ENCODE peak calls at places on chromosomes 6 and 20, in seven cellular contexts. N is psoas muscle; D is hypothalamus; Z is posterior vena cava; Q is NCI-H1694 treated with DMSO at 0.1 percent for 48 hours; H is activated CD8-positive, alpha-beta memory T cell treated with anti-CD3 and anti-CD28 coated beads, Interleukin-2, amount 50 U/mL, for 4 hours; J is H54. P is an unnamed sample.

GRCh38 chr20:42531675-42531985 is 658.1 kb downstream of the PTPRT start:
- DNase-seq in N (no peak), Z (no peak), Q (no peak), J (no peak), H (no peak), D (no peak), P (no peak)

GRCh38 chr6:21595951-21596378 is 2.4 kb downstream of the SOX4 start:
- DNase-seq in Q (no peak), D (no peak), N (peak), J (no peak), Z (no peak), H (no peak), P (no peak)

GRCh38 chr6:170075659-170076223 is 215.1 kb downstream of the DLL1 start:
- DNase-seq in Z (peak), N (no peak), D (no peak), H (no peak), J (no peak), Q (no peak), P (no peak)

GRCh38 chr20:10492065-10492464 is 57.0 kb downstream of the SLX4IP start:
- DNase-seq in N (no peak), J (no peak), H (no peak), Z (no peak), D (no peak), Q (no peak), P (no peak)

GRCh38 chr20:33994624-33994913 is 858 bp downstream of the RALY start:
- DNase-seq in J (no peak), Z (no peak), H (no peak), N (no peak), Q (no peak), D (no peak), P (no peak)

GRCh38 chr20:35899064-35899463 is 55.2 kb downstream of the SCAND1 start:
- DNase-seq in D (no peak), J (no peak), Q (no peak), Z (no peak), H (no peak), N (no peak), P (no peak)

GRCh38 chr6:2733736-2734480 is 16.8 kb downstream of the MYLK4 start:
- DNase-seq in D (no peak), J (no peak), H (no peak), N (peak), Q (peak), Z (no peak), P (no peak)

GRCh38 chr20:19903168-19903676 is 113.9 kb upstream of the NAA20 start:
- DNase-seq in H (no peak), J (no peak), D (no peak), N (no peak), Z (no peak), Q (no peak), P (no peak)

GRCh38 chr6:132483779-132484679 is 28.9 kb downstream of the STX7 start:
- DNase-seq in Z (no peak), N (no peak), Q (peak), H (peak), J (peak), D (no peak), P (peak)

GRCh38 chr6:11650297-11650696 is 112.7 kb downstream of the TMEM170B start:
- DNase-seq in D (no peak), H (no peak), Q (no peak), J (peak), N (peak), Z (no peak), P (no peak)

GRCh38 chr6:71730284-71730683 is 156.1 kb upstream of the RIMS1 start:
- DNase-seq in Q (no peak), D (no peak), J (no peak), N (no peak), Z (no peak), H (no peak), P (no peak)

GRCh38 chr20:56592817-56593216 is 36.3 kb upstream of the TFAP2C start:
- DNase-seq in Z (no peak), D (no peak), H (no peak), J (no peak), N (no peak), Q (no peak), P (no peak)

GRCh38 chr6:53834134-53834533 is 39.3 kb downstream of the LRRC1 start:
- DNase-seq in N (no peak), Q (no peak), H (no peak), J (no peak), Z (no peak), D (no peak), P (no peak)

GRCh38 chr20:57653910-57654309 is 33.7 kb upstream of the ZBP1 start:
- DNase-seq in Q (peak), D (no peak), Z (no peak), N (no peak), H (no peak), J (no peak), P (no peak)

GRCh38 chr6:44042261-44043035 is 84.8 kb downstream of the MRPL14 start:
- DNase-seq in H (no peak), D (no peak), Z (no peak), N (no peak), Q (no peak), J (no peak), P (no peak)

GRCh38 chr6:126064257-126064993 is 78.1 kb downstream of the TRMT11 start:
- DNase-seq in Q (no peak), J (no peak), D (no peak), Z (no peak), H (no peak), N (no peak), P (no peak)

GRCh38 chr20:58233881-58234528 is 5.6 kb upstream of the ANKRD60 start:
- DNase-seq in D (no peak), H (peak), N (peak), J (peak), Z (no peak), Q (no peak), P (no peak)

GRCh38 chr6:26194774-26195375 is 107.6 kb downstream of the HFE start:
- DNase-seq in D (no peak), Z (no peak), N (no peak), H (no peak), J (no peak), Q (no peak), P (no peak)

GRCh38 chr20:19401096-19401495 is 188.7 kb downstream of the SLC24A3 start:
- DNase-seq in N (no peak), Q (no peak), H (no peak), J (no peak), D (no peak), Z (no peak), P (no peak)

GRCh38 chr6:6771224-6771915 is 182.8 kb downstream of the LY86 start:
- DNase-seq in H (no peak), Q (no peak), Z (no peak), J (no peak), D (no peak), N (no peak), P (no peak)

GRCh38 chr20:47875302-47876025 is 90.2 kb upstream of the SULF2 start:
- DNase-seq in D (no peak), N (no peak), H (no peak), J (no peak), Z (no peak), Q (no peak), P (no peak)

GRCh38 chr6:168414696-168415095 is 26.3 kb upstream of the SMOC2 start:
- DNase-seq in D (no peak), Q (no peak), Z (no peak), J (no peak), H (no peak), N (no peak), P (no peak)

GRCh38 chr20:25328954-25329498 is 61.6 kb downstream of the ABHD12 start:
- DNase-seq in Q (no peak), J (no peak), D (no peak), H (no peak), N (no peak), Z (no peak), P (no peak)

GRCh38 chr6:46015119-46015968 is at the start of gene CLIC5:
- DNase-seq in J (no peak), Q (no peak), Z (no peak), H (peak), N (peak), D (no peak), P (no peak)

GRCh38 chr6:169035381-169036280 is 218.0 kb downstream of the THBS2 start:
- DNase-seq in D (no peak), H (no peak), J (no peak), Q (no peak), N (no peak), Z (peak), P (peak)

GRCh38 chr6:125670586-125670985 is 78.8 kb upstream of the HEY2 start:
- DNase-seq in Z (no peak), H (no peak), D (no peak), Q (no peak), J (no peak), N (peak), P (no peak)

GRCh38 chr6:106439459-106439858 is 78.9 kb downstream of the CRYBG1 start:
- DNase-seq in Q (no peak), J (no peak), Z (no peak), H (no peak), D (no peak), N (no peak), P (peak)

GRCh38 chr6:23659125-23659524 is 466.9 kb upstream of the NRSN1 start:
- DNase-seq in Q (peak), N (no peak), D (no peak), Z (no peak), J (peak), H (no peak), P (no peak)

GRCh38 chr20:64111841-64112641 is 4.7 kb upstream of the NPBWR2 start:
- DNase-seq in H (peak), D (no peak), J (no peak), Z (peak), Q (no peak), N (no peak), P (no peak)

GRCh38 chr20:51510169-51510568 is 32.4 kb downstream of the NFATC2 start:
- DNase-seq in J (no peak), Q (no peak), N (no peak), D (no peak), H (no peak), Z (no peak), P (no peak)

GRCh38 chr6:75676377-75676776 is 72.7 kb upstream of the MYO6 start:
- DNase-seq in N (no peak), Q (no peak), Z (no peak), J (no peak), D (no peak), H (no peak), P (no peak)

GRCh38 chr6:125749864-125750691 is 646 bp downstream of the HEY2 start:
- DNase-seq in H (no peak), J (no peak), Z (no peak), D (no peak), Q (peak), N (peak), P (no peak)

GRCh38 chr6:152635949-152636674 is 1.1 kb downstream of the SYNE1 start:
- DNase-seq in J (no peak), Q (no peak), Z (no peak), N (peak), D (peak), H (no peak), P (peak)

GRCh38 chr6:166257911-166258318 is 50.3 kb downstream of the PRR18 start:
- DNase-seq in D (no peak), Z (no peak), J (no peak), Q (no peak), H (no peak), N (no peak), P (no peak)

GRCh38 chr6:24495516-24495847 is 713 bp downstream of the ALDH5A1 start:
- DNase-seq in Z (peak), J (no peak), D (peak), H (peak), N (peak), Q (peak), P (no peak)

GRCh38 chr6:169145476-169145875 is 108.2 kb downstream of the THBS2 start:
- DNase-seq in H (no peak), D (no peak), Q (no peak), J (no peak), N (no peak), Z (no peak), P (no peak)

GRCh38 chr6:20569000-20569610 is 34.8 kb downstream of the CDKAL1 start:
- DNase-seq in N (no peak), D (no peak), Z (no peak), Q (no peak), H (no peak), J (peak), P (peak)

GRCh38 chr20:58565461-58566175 is 50.4 kb upstream of the APCDD1L start:
- DNase-seq in D (no peak), J (no peak), Q (no peak), N (no peak), H (no peak), Z (no peak), P (no peak)

GRCh38 chr20:3405139-3405538 is 2.3 kb downstream of the DNAAF9 start:
- DNase-seq in Z (no peak), H (no peak), Q (no peak), D (no peak), J (no peak), N (no peak), P (peak)

GRCh38 chr6:151060096-151060741 is 179.5 kb upstream of the AKAP12 start:
- DNase-seq in J (peak), Q (no peak), N (no peak), Z (no peak), D (no peak), H (no peak), P (peak)

P was measured in foreskin keratinocyte.